ENCODE peak calls at places on chromosomes 11 and 22, in ten cellular contexts. D is CD4-positive, alpha-beta T cell; F is stimulated activated CD8-positive, alpha-beta memory T cell treated with anti-CD3 and anti-CD28 coated beads, Interleukin-4, amount 100 ng/mL, for 24 hours; A is right lobe of liver; R is EL; M is D341Med; N is GM04504; U is psoas muscle; E is foreskin fibroblast; Q is Right ventricle myocardium superior. O is an unnamed sample.

GRCh38 chr11:6629892-6630631 is 10.8 kb upstream of the TPP1 start:
- DNase-seq in D (no peak), F (no peak), A (no peak), R (no peak), M (no peak), N (no peak), U (peak), E (no peak), Q (no peak), O (no peak)

GRCh38 chr22:47206819-47207218 is 444.4 kb downstream of the TBC1D22A start:
- DNase-seq in D (no peak), F (no peak), A (peak), R (no peak), M (no peak), N (no peak), U (no peak), E (no peak), Q (no peak), O (no peak)

GRCh38 chr22:39361495-39361894 is 11.7 kb downstream of the SYNGR1 start:
- DNase-seq in D (no peak), F (no peak), A (no peak), R (no peak), M (no peak), N (no peak), U (no peak), E (no peak), Q (peak), O (no peak)

GRCh38 chr11:96817488-96817887 is 427.7 kb downstream of the JRKL start:
- DNase-seq in D (no peak), F (no peak), A (no peak), R (peak), M (no peak), N (no peak), U (no peak), E (no peak), Q (no peak), O (no peak)

GRCh38 chr11:108713076-108713790 is 48.4 kb downstream of the DDX10 start:
- DNase-seq in D (no peak), F (no peak), A (no peak), R (peak), M (no peak), N (no peak), U (no peak), E (peak), Q (no peak), O (no peak)

GRCh38 chr22:50567721-50568252 is 5.1 kb upstream of the SYCE3 start:
- DNase-seq in D (no peak), F (no peak), A (no peak), R (no peak), M (no peak), N (no peak), U (no peak), E (no peak), Q (no peak), O (no peak)

GRCh38 chr22:19853879-19854777 is 546 bp downstream of the GNB1L start:
- DNase-seq in D (peak), F (no peak), A (peak), R (no peak), M (peak), N (no peak), U (no peak), E (no peak), Q (peak), O (no peak)

GRCh38 chr11:83785942-83786341 is 499.8 kb upstream of the CCDC90B start:
- DNase-seq in D (no peak), F (no peak), A (no peak), R (no peak), M (no peak), N (no peak), U (no peak), E (no peak), Q (no peak), O (no peak)

GRCh38 chr11:120547301-120547700 is 35.8 kb downstream of the GRIK4 start:
- DNase-seq in D (no peak), F (no peak), A (no peak), R (peak), M (no peak), N (no peak), U (no peak), E (no peak), Q (no peak), O (no peak)

GRCh38 chr22:35192121-35192918 is 65.0 kb upstream of the HMGXB4 start:
- DNase-seq in D (no peak), F (no peak), A (no peak), R (peak), M (no peak), N (no peak), U (no peak), E (peak), Q (no peak), O (no peak)

GRCh38 chr11:17528181-17528691 is 16.0 kb downstream of the USH1C start:
- DNase-seq in D (peak), F (peak), A (peak), R (peak), M (peak), N (no peak), U (peak), E (peak), Q (peak), O (peak)

GRCh38 chr11:131449391-131450019 is 79.1 kb downstream of the NTM start:
- DNase-seq in D (no peak), F (no peak), A (no peak), R (no peak), M (no peak), N (no peak), U (no peak), E (no peak), Q (no peak), O (no peak)

GRCh38 chr11:31690041-31690440 is 121.1 kb downstream of the PAX6 start:
- DNase-seq in D (no peak), F (no peak), A (no peak), R (no peak), M (no peak), N (no peak), U (no peak), E (peak), Q (no peak), O (no peak)